ENCODE peak calls at places on chromosomes 1 and 21, in nine cellular contexts. G, N, R, B, P, J, L, V and X are unnamed samples.

GRCh38 chr1:223737342-223737741 is 25.0 kb downstream of the CAPN2 start:
- DNase-seq in G (no peak), N (no peak), R (no peak), B (no peak), P (no peak), J (no peak), L (no peak), V (no peak), X (no peak)

GRCh38 chr1:97646071-97646470 is 274.8 kb downstream of the DPYD start:
- DNase-seq in G (no peak), N (no peak), R (no peak), B (no peak), P (no peak), J (peak; percentile 19), L (no peak), V (no peak), X (no peak)

GRCh38 chr1:62849031-62849430 is 65.1 kb downstream of the ATG4C start:
- DNase-seq in G (no peak), N (no peak), R (no peak), B (no peak), P (no peak), J (peak; percentile 35), L (no peak), V (no peak), X (no peak)

GRCh38 chr1:227883641-227884301 is 64.0 kb downstream of the WNT9A start:
- DNase-seq in G (no peak), N (no peak), R (peak; percentile 10), B (no peak), P (no peak), J (no peak), L (no peak), V (no peak), X (no peak)

GRCh38 chr1:26913754-26914619 is at the start of gene NR0B2:
- DNase-seq in G (peak; percentile 91), N (no peak), R (no peak), B (peak; percentile 80), P (peak; percentile 67), J (peak; percentile 100), L (no peak), V (no peak), X (peak; percentile 69)

GRCh38 chr1:108523829-108524228 is 36.1 kb upstream of the EEIG2 start:
- DNase-seq in G (no peak), N (no peak), R (no peak), B (no peak), P (no peak), J (no peak), L (no peak), V (no peak), X (no peak)

GRCh38 chr1:10529096-10529495 is 54.3 kb downstream of the PEX14 start:
- DNase-seq in G (no peak), N (no peak), R (no peak), B (no peak), P (no peak), J (no peak), L (no peak), V (peak; percentile 26), X (no peak)

GRCh38 chr1:91582431-91582921 is 81.8 kb downstream of the CDC7 start:
- DNase-seq in G (no peak), N (no peak), R (peak; percentile 63), B (no peak), P (no peak), J (no peak), L (no peak), V (no peak), X (no peak)

GRCh38 chr1:215599418-215599817 is 32.3 kb downstream of the KCTD3 start:
- DNase-seq in G (no peak), N (no peak), R (no peak), B (peak; percentile 8), P (no peak), J (no peak), L (no peak), V (no peak), X (no peak)

GRCh38 chr21:27715131-27715530 is 748.2 kb upstream of the ADAMTS5 start:
- DNase-seq in G (no peak), N (no peak), R (no peak), B (no peak), P (no peak), J (no peak), L (no peak), V (no peak), X (no peak)

GRCh38 chr1:116115476-116115875 is 4.3 kb downstream of the MAB21L3 start:
- DNase-seq in G (no peak), N (no peak), R (no peak), B (no peak), P (no peak), J (peak; percentile 2), L (no peak), V (no peak), X (no peak)

GRCh38 chr1:240585975-240586374 is 26.0 kb downstream of the GREM2 start:
- DNase-seq in G (no peak), N (no peak), R (no peak), B (no peak), P (no peak), J (no peak), L (no peak), V (no peak), X (no peak)

GRCh38 chr1:218467101-218467728 is 122.1 kb downstream of the TGFB2 start:
- DNase-seq in G (no peak), N (no peak), R (no peak), B (no peak), P (no peak), J (no peak), L (no peak), V (no peak), X (no peak)

GRCh38 chr1:4171480-4172450 is 271.7 kb upstream of the C1orf174 start:
- DNase-seq in G (no peak), N (no peak), R (no peak), B (no peak), P (no peak), J (no peak), L (no peak), V (no peak), X (no peak)

GRCh38 chr1:31778763-31779488 is 14.8 kb upstream of the ADGRB2 start:
- DNase-seq in G (no peak), N (no peak), R (no peak), B (no peak), P (peak; percentile 54), J (no peak), L (no peak), V (no peak), X (no peak)

GRCh38 chr1:89483010-89483756 is 41.4 kb upstream of the LRRC8B start:
- DNase-seq in G (peak; percentile 65), N (peak; percentile 74), R (peak; percentile 78), B (peak; percentile 67), P (peak; percentile 42), J (peak; percentile 93), L (peak; percentile 12), V (peak; percentile 74), X (peak; percentile 60)

GRCh38 chr1:223700942-223701637 is 11.2 kb upstream of the CAPN2 start:
- DNase-seq in G (no peak), N (no peak), R (no peak), B (no peak), P (peak; percentile 79), J (peak; percentile 54), L (no peak), V (no peak), X (no peak)

GRCh38 chr1:156146749-156147405 is 6.5 kb upstream of the SEMA4A start:
- DNase-seq in G (no peak), N (no peak), R (no peak), B (no peak), P (no peak), J (no peak), L (no peak), V (no peak), X (no peak)

GRCh38 chr1:185860316-185860715 is 126.1 kb downstream of the HMCN1 start:
- DNase-seq in G (no peak), N (no peak), R (no peak), B (no peak), P (no peak), J (no peak), L (no peak), V (no peak), X (no peak)

GRCh38 chr1:14083706-14084105 is 383.7 kb downstream of the PRDM2 start:
- DNase-seq in G (no peak), N (no peak), R (no peak), B (no peak), P (no peak), J (no peak), L (no peak), V (no peak), X (no peak)

GRCh38 chr1:204295666-204296065 is 64.1 kb downstream of the PLEKHA6 start:
- DNase-seq in G (no peak), N (no peak), R (no peak), B (no peak), P (no peak), J (no peak), L (no peak), V (no peak), X (no peak)

GRCh38 chr1:93845554-93846150 is 33.4 kb downstream of the DNTTIP2 start:
- DNase-seq in G (no peak), N (no peak), R (peak; percentile 17), B (no peak), P (no peak), J (peak; percentile 89), L (no peak), V (peak; percentile 14), X (no peak)

GRCh38 chr1:196393742-196394141 is 214.5 kb downstream of the KCNT2 start:
- DNase-seq in G (no peak), N (no peak), R (peak; percentile 71), B (no peak), P (no peak), J (no peak), L (no peak), V (no peak), X (no peak)

GRCh38 chr1:60922304-60922703 is 160.1 kb upstream of the NFIA start:
- DNase-seq in G (no peak), N (no peak), R (peak; percentile 77), B (no peak), P (no peak), J (no peak), L (no peak), V (no peak), X (no peak)

GRCh38 chr1:29639741-29640427 is 403.6 kb downstream of the PTPRU start:
- DNase-seq in G (no peak), N (no peak), R (no peak), B (no peak), P (no peak), J (peak; percentile 18), L (no peak), V (no peak), X (no peak)

GRCh38 chr1:156104065-156104810 is 10.3 kb upstream of the LMNA start:
- DNase-seq in G (peak; percentile 70), N (peak; percentile 37), R (peak; percentile 89), B (peak; percentile 66), P (no peak), J (peak; percentile 94), L (no peak), V (peak; percentile 44), X (peak; percentile 56)

GRCh38 chr1:94804442-94804837 is 15.7 kb upstream of the SLC44A3 start:
- DNase-seq in G (no peak), N (no peak), R (no peak), B (no peak), P (no peak), J (no peak), L (no peak), V (no peak), X (no peak)